ENCODE peak calls at places on chromosomes 1 and 21, in four cellular contexts. One of them, this sample, is unnamed.

GRCh38 chr1:92638498-92638897 is 146.4 kb downstream of the EVI5 start:
- DNase-seq in heart right ventricle: no peak
- DNase-seq in sigmoid colon: no peak
- DNase-seq in naive thymus-derived CD4-positive, alpha-beta T cell: no peak
- DNase-seq in this sample: no peak

GRCh38 chr1:181538836-181539235 is 55.5 kb downstream of the CACNA1E start:
- DNase-seq in heart right ventricle: no peak
- DNase-seq in sigmoid colon: no peak
- DNase-seq in naive thymus-derived CD4-positive, alpha-beta T cell: no peak
- DNase-seq in this sample: no peak

GRCh38 chr1:31421404-31422040 is 8.5 kb downstream of the SERINC2 start:
- DNase-seq in heart right ventricle: no peak
- DNase-seq in sigmoid colon: no peak
- DNase-seq in naive thymus-derived CD4-positive, alpha-beta T cell: no peak
- DNase-seq in this sample: no peak

GRCh38 chr1:204289280-204289679 is 70.4 kb downstream of the PLEKHA6 start:
- DNase-seq in heart right ventricle: no peak
- DNase-seq in sigmoid colon: no peak
- DNase-seq in naive thymus-derived CD4-positive, alpha-beta T cell: no peak
- DNase-seq in this sample: no peak

GRCh38 chr1:66730462-66730861 is 21.8 kb upstream of the DYNLT5 start:
- DNase-seq in heart right ventricle: no peak
- DNase-seq in sigmoid colon: no peak
- DNase-seq in naive thymus-derived CD4-positive, alpha-beta T cell: no peak
- DNase-seq in this sample: peak

GRCh38 chr1:32988665-32989064 is 24.1 kb upstream of the RNF19B start:
- DNase-seq in heart right ventricle: no peak
- DNase-seq in sigmoid colon: peak
- DNase-seq in naive thymus-derived CD4-positive, alpha-beta T cell: no peak
- DNase-seq in this sample: no peak

GRCh38 chr1:10962483-10962882 is 50.0 kb upstream of the TARDBP start:
- DNase-seq in heart right ventricle: no peak
- DNase-seq in sigmoid colon: no peak
- DNase-seq in naive thymus-derived CD4-positive, alpha-beta T cell: no peak
- DNase-seq in this sample: no peak

GRCh38 chr1:14808768-14809167 is 210.3 kb downstream of the KAZN start:
- DNase-seq in heart right ventricle: no peak
- DNase-seq in sigmoid colon: no peak
- DNase-seq in naive thymus-derived CD4-positive, alpha-beta T cell: no peak
- DNase-seq in this sample: no peak

GRCh38 chr21:41878831-41879189 is 334 bp downstream of the PRDM15 start:
- DNase-seq in heart right ventricle: peak
- DNase-seq in sigmoid colon: peak
- DNase-seq in naive thymus-derived CD4-positive, alpha-beta T cell: peak
- DNase-seq in this sample: peak
- H3K4me3 ChIP-seq in heart right ventricle: peak
- H3K4me3 ChIP-seq in sigmoid colon: peak
- H3K4me3 ChIP-seq in naive thymus-derived CD4-positive, alpha-beta T cell: no peak
- H3K4me3 ChIP-seq in this sample: peak

DNA sequence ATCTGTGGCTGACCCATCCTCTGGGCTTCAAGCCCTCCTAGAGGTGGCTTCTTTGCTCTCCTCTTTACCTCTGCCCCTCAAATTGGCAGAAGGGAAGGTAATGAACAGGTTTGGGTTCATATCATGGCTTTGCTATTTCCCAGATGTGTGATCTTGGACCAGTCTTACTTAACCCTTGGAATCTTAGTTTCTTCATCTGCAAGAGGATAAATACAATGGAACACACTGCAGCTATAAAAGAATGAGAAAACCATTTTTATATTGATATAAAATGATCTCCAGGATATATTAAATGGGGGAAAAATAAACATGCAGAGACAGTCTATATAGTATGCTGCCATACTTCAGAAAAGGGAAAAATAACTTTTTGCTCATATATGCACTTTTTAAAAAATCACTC is 5.6 kb downstream of the GLMP start:
- DNase-seq in heart right ventricle: no peak
- DNase-seq in sigmoid colon: no peak
- DNase-seq in naive thymus-derived CD4-positive, alpha-beta T cell: no peak
- DNase-seq in this sample: no peak
- H3K4me3 ChIP-seq in heart right ventricle: no peak
- H3K4me3 ChIP-seq in sigmoid colon: no peak
- H3K4me3 ChIP-seq in naive thymus-derived CD4-positive, alpha-beta T cell: no peak
- H3K4me3 ChIP-seq in this sample: no peak

GRCh38 chr1:40592107-40592773 is 60.8 kb downstream of the ZNF684 start:
- DNase-seq in heart right ventricle: no peak
- DNase-seq in sigmoid colon: no peak
- DNase-seq in naive thymus-derived CD4-positive, alpha-beta T cell: peak
- DNase-seq in this sample: peak

GRCh38 chr1:40593449-40594186 is 62.2 kb downstream of the ZNF684 start:
- DNase-seq in heart right ventricle: no peak
- DNase-seq in sigmoid colon: no peak
- DNase-seq in naive thymus-derived CD4-positive, alpha-beta T cell: no peak
- DNase-seq in this sample: peak

GRCh38 chr1:40594187-40594531 is 62.7 kb downstream of the ZNF684 start:
- DNase-seq in heart right ventricle: no peak
- DNase-seq in sigmoid colon: no peak
- DNase-seq in naive thymus-derived CD4-positive, alpha-beta T cell: no peak
- DNase-seq in this sample: no peak

GRCh38 chr1:40595623-40596022 is 64.2 kb downstream of the ZNF684 start:
- DNase-seq in heart right ventricle: no peak
- DNase-seq in sigmoid colon: no peak
- DNase-seq in naive thymus-derived CD4-positive, alpha-beta T cell: no peak
- DNase-seq in this sample: no peak
- H3K4me3 ChIP-seq in heart right ventricle: no peak
- H3K4me3 ChIP-seq in sigmoid colon: no peak
- H3K4me3 ChIP-seq in naive thymus-derived CD4-positive, alpha-beta T cell: no peak
- H3K4me3 ChIP-seq in this sample: no peak

GRCh38 chr1:244322181-244322580 is 129.5 kb downstream of the ADSS2 start:
- DNase-seq in heart right ventricle: no peak
- DNase-seq in sigmoid colon: no peak
- DNase-seq in naive thymus-derived CD4-positive, alpha-beta T cell: no peak
- DNase-seq in this sample: no peak
- H3K4me3 ChIP-seq in heart right ventricle: no peak
- H3K4me3 ChIP-seq in sigmoid colon: no peak
- H3K4me3 ChIP-seq in naive thymus-derived CD4-positive, alpha-beta T cell: no peak
- H3K4me3 ChIP-seq in this sample: no peak